ENCODE peak calls at places on chromosomes 2 and 18, in four cellular contexts. O, M, X and Q are unnamed samples.

GRCh38 chr18:57550510-57550909 is 36.0 kb downstream of the FECH start:
- DNase-seq in O (no peak), M (no peak), X (no peak), Q (no peak)

GRCh38 chr2:129765326-129766158 is 213.9 kb upstream of the RAB6C start:
- DNase-seq in O (no peak), M (no peak), X (no peak), Q (no peak)

GRCh38 chr2:7026740-7027139 is 109.5 kb downstream of the RNF144A start:
- DNase-seq in O (no peak), M (no peak), X (no peak), Q (no peak)

GRCh38 chr2:104790100-104790811 is 63.7 kb upstream of the POU3F3 start:
- DNase-seq in O (peak; percentile 53), M (peak; percentile 47), X (peak; percentile 61), Q (no peak)

GRCh38 chr2:105517814-105518705 is 119.2 kb upstream of the FHL2 start:
- DNase-seq in O (no peak), M (no peak), X (no peak), Q (no peak)

GRCh38 chr2:20930928-20931327 is 108.0 kb upstream of the LDAH start:
- DNase-seq in O (no peak), M (no peak), X (no peak), Q (peak; percentile 36)

GRCh38 chr18:46343940-46344372 is 239.8 kb downstream of the HAUS1 start:
- DNase-seq in O (peak; percentile 67), M (peak; percentile 47), X (peak; percentile 61), Q (no peak)

GRCh38 chr2:212777020-212777491 is 238.5 kb upstream of the ERBB4 start:
- DNase-seq in O (no peak), M (peak; percentile 63), X (no peak), Q (peak; percentile 46)

GRCh38 chr2:232385660-232386489 is 7.3 kb downstream of the ALPP start:
- DNase-seq in O (no peak), M (peak; percentile 83), X (no peak), Q (peak; percentile 81)

GRCh38 chr2:39241588-39241987 is 2.2 kb downstream of the CDKL4 start:
- DNase-seq in O (no peak), M (no peak), X (no peak), Q (no peak)

GRCh38 chr2:1033058-1033457 is 82.4 kb downstream of the SNTG2 start:
- DNase-seq in O (no peak), M (no peak), X (no peak), Q (no peak)

GRCh38 chr2:102034683-102035606 is 43.2 kb downstream of the IL1R2 start:
- DNase-seq in O (no peak), M (no peak), X (no peak), Q (no peak)

GRCh38 chr2:80852808-80853139 is 548.2 kb upstream of the LRRTM1 start:
- DNase-seq in O (peak; percentile 59), M (peak; percentile 75), X (peak; percentile 48), Q (no peak)

GRCh38 chr18:46069524-46069923 is 2.5 kb downstream of the PSTPIP2 start:
- DNase-seq in O (no peak), M (no peak), X (no peak), Q (peak; percentile 33)

GRCh38 chr2:158486970-158487325 is 30.2 kb downstream of the PKP4 start:
- DNase-seq in O (no peak), M (no peak), X (no peak), Q (peak; percentile 60)

GRCh38 chr2:182867411-182868048 is 1.1 kb upstream of the FRZB start:
- DNase-seq in O (no peak), M (peak; percentile 23), X (no peak), Q (no peak)

GRCh38 chr2:134002921-134003320 is 251.0 kb upstream of the MGAT5 start:
- DNase-seq in O (no peak), M (no peak), X (no peak), Q (no peak)

GRCh38 chr2:67294218-67294617 is 102.9 kb upstream of the ETAA1 start:
- DNase-seq in O (no peak), M (no peak), X (no peak), Q (no peak)

GRCh38 chr18:11902522-11903292 is 5.4 kb downstream of the MPPE1 start:
- DNase-seq in O (no peak), M (peak; percentile 75), X (no peak), Q (peak; percentile 56)

GRCh38 chr2:105748564-105748963 is 3.9 kb downstream of the NCK2 start:
- DNase-seq in O (no peak), M (no peak), X (no peak), Q (no peak)

GRCh38 chr18:47899107-47899840 is 31.2 kb downstream of the SMAD2 start:
- DNase-seq in O (no peak), M (peak; percentile 84), X (no peak), Q (peak; percentile 1)

GRCh38 chr18:47150824-47151366 is 595 bp upstream of the HDHD2 start:
- DNase-seq in O (no peak), M (no peak), X (no peak), Q (no peak)

GRCh38 chr2:158269143-158269542 is 167.5 kb downstream of the UPP2 start:
- DNase-seq in O (no peak), M (no peak), X (no peak), Q (no peak)

GRCh38 chr2:39107724-39108273 is 13.1 kb downstream of the SOS1 start:
- DNase-seq in O (no peak), M (peak; percentile 28), X (no peak), Q (no peak)

GRCh38 chr2:126754240-126755004 is 98.5 kb downstream of the GYPC start:
- DNase-seq in O (no peak), M (peak; percentile 37), X (peak; percentile 39), Q (no peak)

GRCh38 chr2:130198343-130198742 is at the start of gene TUBA3E:
- DNase-seq in O (no peak), M (no peak), X (no peak), Q (no peak)

GRCh38 chr2:238339814-238340213 is 19.5 kb downstream of the TRAF3IP1 start:
- DNase-seq in O (no peak), M (no peak), X (no peak), Q (no peak)

GRCh38 chr2:64453710-64454315 is at the start of gene LGALSL:
- DNase-seq in O (peak; percentile 92), M (peak; percentile 82), X (peak; percentile 86), Q (peak; percentile 24)

GRCh38 chr2:39018633-39019032 is 102.2 kb downstream of the SOS1 start:
- DNase-seq in O (no peak), M (no peak), X (no peak), Q (no peak)

GRCh38 chr2:218806346-218806978 is 24.5 kb downstream of the CYP27A1 start:
- DNase-seq in O (no peak), M (peak; percentile 25), X (no peak), Q (peak; percentile 96)

GRCh38 chr2:215434447-215435260 is 1.2 kb downstream of the FN1 start:
- DNase-seq in O (no peak), M (peak; percentile 50), X (no peak), Q (no peak)

GRCh38 chr2:29398384-29399237 is 283.4 kb downstream of the CLIP4 start:
- DNase-seq in O (no peak), M (peak; percentile 32), X (no peak), Q (peak; percentile 13)

GRCh38 chr2:65227035-65227470 is 578 bp upstream of the ACTR2 start:
- DNase-seq in O (no peak), M (peak; percentile 46), X (no peak), Q (no peak)

GRCh38 chr18:54739476-54739875 is 88.8 kb upstream of the RAB27B start:
- DNase-seq in O (no peak), M (no peak), X (no peak), Q (peak; percentile 19)

GRCh38 chr2:48474599-48475298 is 55.2 kb upstream of the STON1 start:
- DNase-seq in O (no peak), M (no peak), X (no peak), Q (peak; percentile 46)

GRCh38 chr2:68750592-68751396 is 16.2 kb downstream of the ARHGAP25 start:
- DNase-seq in O (peak; percentile 14), M (no peak), X (peak; percentile 13), Q (no peak)

GRCh38 chr18:62336618-62337017 is 11.5 kb downstream of the TNFRSF11A start:
- DNase-seq in O (no peak), M (no peak), X (peak; percentile 23), Q (no peak)

GRCh38 chr2:75517562-75518230 is 43.0 kb downstream of the EVA1A start:
- DNase-seq in O (no peak), M (no peak), X (no peak), Q (no peak)
- H4K5ac ChIP-seq in O (no peak overlapping the region), M (no peak overlapping the region), X (no peak overlapping the region), Q (no peak overlapping the region)

GRCh38 chr2:42960835-42961165 is 168.4 kb upstream of the HAAO start:
- DNase-seq in O (no peak), M (no peak), X (no peak), Q (no peak)
- H3K4me1 ChIP-seq in O (peaks cover 5% of the 10 kb centered on the region), M (peaks cover 9% of the 10 kb centered on the region), X (peaks cover 24% of the 10 kb centered on the region), Q (peaks cover 33% of the 10 kb centered on the region)

GRCh38 chr18:75068682-75069435 is 140.1 kb downstream of the PTGR3 start:
- DNase-seq in O (no peak), M (no peak), X (no peak), Q (no peak)
- H3K27ac ChIP-seq in O (no peak overlapping the region), M (no peak overlapping the region), X (no peak overlapping the region), Q (no peak overlapping the region)

DNA sequence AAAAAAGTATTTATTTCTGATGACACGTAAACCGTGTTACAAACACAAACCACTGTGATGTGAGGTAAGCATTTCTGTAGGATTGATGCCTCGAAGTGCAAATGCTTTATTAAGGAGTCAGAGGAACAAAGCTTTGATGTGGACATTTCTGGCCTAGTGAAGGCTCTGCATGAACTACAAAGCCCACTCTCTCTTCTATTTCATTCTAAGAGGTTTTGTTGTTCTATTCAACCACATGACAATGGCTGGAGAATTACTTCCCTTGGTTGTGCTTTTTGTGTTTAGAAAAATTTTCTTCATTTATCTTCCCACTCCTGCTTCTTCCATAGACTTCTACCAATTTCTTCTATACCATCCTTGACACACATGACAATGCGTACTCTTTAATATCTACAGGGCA is 125.7 kb upstream of the CCDC195 start:
- DNase-seq in O (no peak), M (no peak), X (no peak), Q (no peak)
- H4K5ac ChIP-seq in O (no peak overlapping the region), M (no peak overlapping the region), X (no peak overlapping the region), Q (no peak overlapping the region)